ENCODE peak calls at places on chromosomes 3 and 15, in seven cellular contexts. I, Q, D, G, E, R and T are unnamed samples.
A peak's percentile ranks its signal among the peaks of the same experiment; 100 is the strongest.

GRCh38 chr3:106228271-106228670 is 359.5 kb upstream of the CBLB start:
- DNase-seq in E (no peak), R (no peak), Q (no peak), G (no peak), I (no peak), D (no peak), T (no peak)

GRCh38 chr3:151743860-151744259 is 10.1 kb downstream of the AADACL2 start:
- DNase-seq in D (no peak), R (no peak), G (no peak), Q (no peak), I (no peak), E (no peak), T (no peak)

GRCh38 chr3:150349314-150350097 is 58.6 kb upstream of the TSC22D2 start:
- DNase-seq in I (no peak), E (peak; percentile 69), D (no peak), G (no peak), Q (no peak), R (no peak), T (no peak)

GRCh38 chr3:148796799-148797198 is 30.8 kb upstream of the CPB1 start:
- DNase-seq in G (no peak), D (no peak), E (no peak), I (no peak), R (no peak), Q (no peak), T (no peak)

GRCh38 chr15:53305101-53305500 is 454.4 kb downstream of the WDR72 start:
- DNase-seq in G (no peak), Q (no peak), R (no peak), I (no peak), E (no peak), D (no peak), T (no peak)

GRCh38 chr15:59148160-59148810 is 43.3 kb downstream of the CCNB2 start:
- DNase-seq in I (no peak), Q (no peak), E (no peak), D (no peak), R (no peak), G (no peak), T (no peak)

GRCh38 chr3:59385547-59385946 is 335.7 kb upstream of the CFAP20DC start:
- DNase-seq in E (no peak), I (no peak), G (no peak), D (no peak), R (no peak), Q (no peak), T (no peak)

GRCh38 chr3:52054689-52055511 is 1.5 kb downstream of the DUSP7 start:
- DNase-seq in R (no peak), I (peak; percentile 27), E (no peak), G (no peak), Q (peak; percentile 48), D (no peak), T (no peak)

GRCh38 chr3:157785071-157785826 is 282.0 kb upstream of the VEPH1 start:
- DNase-seq in Q (no peak), R (no peak), G (peak; percentile 86), D (no peak), I (no peak), E (no peak), T (no peak)

GRCh38 chr3:43866529-43867353 is 176.0 kb downstream of the ABHD5 start:
- DNase-seq in D (no peak), I (no peak), R (no peak), Q (no peak), G (no peak), E (no peak), T (no peak)

GRCh38 chr3:128480717-128481437 is 12.1 kb downstream of the GATA2 start:
- DNase-seq in R (no peak), D (no peak), I (no peak), E (no peak), Q (no peak), G (no peak), T (no peak)

GRCh38 chr3:32725721-32726120 is 40.7 kb downstream of the CNOT10 start:
- DNase-seq in I (no peak), D (no peak), Q (no peak), E (no peak), R (no peak), G (no peak), T (no peak)

GRCh38 chr3:39205131-39205530 is 12.7 kb upstream of the XIRP1 start:
- DNase-seq in I (no peak), Q (no peak), G (no peak), R (no peak), E (no peak), D (no peak), T (no peak)

GRCh38 chr3:50210510-50211367 is 5.7 kb downstream of the SLC38A3 start:
- DNase-seq in D (no peak), G (no peak), Q (no peak), I (no peak), R (no peak), E (no peak), T (no peak)

GRCh38 chr15:68228971-68229385 is 550 bp downstream of the CLN6 start:
- DNase-seq in Q (peak; percentile 29), I (no peak), R (no peak), G (no peak), D (no peak), E (no peak), T (no peak)

GRCh38 chr3:194104041-194104751 is 31.8 kb upstream of the HES1 start:
- DNase-seq in Q (no peak), G (no peak), E (no peak), I (no peak), D (no peak), R (peak; percentile 62), T (no peak)

GRCh38 chr15:48481802-48482201 is 150.6 kb downstream of the DUT start:
- DNase-seq in G (no peak), D (no peak), E (no peak), Q (no peak), R (no peak), I (no peak), T (no peak)

GRCh38 chr15:64883997-64884511 is 27.6 kb upstream of the ANKDD1A start:
- DNase-seq in Q (peak; percentile 60), R (no peak), G (no peak), D (peak; percentile 51), E (peak; percentile 70), I (peak; percentile 55), T (peak; percentile 55)

GRCh38 chr3:177904661-177905060 is 631.6 kb upstream of the KCNMB2 start:
- DNase-seq in I (no peak), Q (no peak), R (no peak), G (no peak), E (no peak), D (no peak), T (no peak)

GRCh38 chr3:67550541-67550940 is 103.9 kb downstream of the SUCLG2 start:
- DNase-seq in D (no peak), I (no peak), R (no peak), Q (no peak), E (no peak), G (no peak), T (no peak)

GRCh38 chr15:99504823-99505551 is 60.8 kb upstream of the MEF2A start:
- DNase-seq in G (no peak), D (no peak), R (no peak), E (no peak), Q (no peak), I (no peak), T (no peak)

GRCh38 chr15:50192926-50193595 is 11.1 kb downstream of the SLC27A2 start:
- DNase-seq in I (no peak), D (no peak), G (no peak), R (no peak), E (no peak), Q (no peak), T (no peak)

GRCh38 chr3:138914870-138915502 is 32.0 kb downstream of the FOXL2 start:
- DNase-seq in Q (no peak), D (no peak), R (no peak), I (no peak), G (no peak), E (no peak), T (no peak)

GRCh38 chr15:50997371-50998051 is 89.0 kb downstream of the AP4E1 start:
- DNase-seq in E (no peak), Q (no peak), D (no peak), I (no peak), G (no peak), R (no peak), T (no peak)

GRCh38 chr15:91865903-91866302 is 12.4 kb downstream of the SLCO3A1 start:
- DNase-seq in G (no peak), I (no peak), E (no peak), R (no peak), Q (no peak), D (no peak), T (no peak)

GRCh38 chr3:165855581-165855980 is 18.4 kb upstream of the BCHE start:
- DNase-seq in E (no peak), G (no peak), Q (no peak), R (no peak), I (no peak), D (no peak), T (no peak)

GRCh38 chr3:171671709-171672108 is 138.6 kb downstream of the PLD1 start:
- DNase-seq in R (no peak), E (no peak), D (no peak), Q (no peak), I (no peak), G (no peak), T (no peak)

GRCh38 chr3:4720316-4721075 is 227.3 kb downstream of the ITPR1 start:
- DNase-seq in Q (peak; percentile 76), E (peak; percentile 64), D (no peak), G (no peak), R (no peak), I (no peak), T (peak; percentile 93)

GRCh38 chr3:170725285-170725731 is 139.4 kb upstream of the SLC7A14 start:
- DNase-seq in Q (no peak), D (no peak), R (no peak), G (no peak), E (no peak), I (no peak), T (no peak)

GRCh38 chr15:80611543-80612080 is 83.5 kb upstream of the ABHD17C start:
- DNase-seq in D (no peak), I (no peak), G (no peak), R (no peak), E (no peak), Q (no peak), T (no peak)

GRCh38 chr3:114221165-114221880 is 16.1 kb downstream of the ZNF80 start:
- DNase-seq in Q (peak; percentile 37), D (no peak), R (no peak), E (peak; percentile 43), G (no peak), I (no peak), T (no peak)

GRCh38 chr15:82150645-82151044 is 104.8 kb upstream of the MEX3B start:
- DNase-seq in G (no peak), D (no peak), E (no peak), Q (no peak), I (no peak), R (no peak), T (no peak)

GRCh38 chr3:67647390-67647878 is 7.0 kb downstream of the SUCLG2 start:
- DNase-seq in Q (peak; percentile 30), I (no peak), D (no peak), R (no peak), E (peak; percentile 16), G (peak; percentile 74), T (no peak)